ENCODE peak calls at places on chromosomes 11 and 22, in ten cellular contexts. One of them, this sample, is unnamed.

GRCh38 chr11:119489087-119489486 is 66.1 kb upstream of the THY1 start:
- DNase-seq in GM03348: no peak
- DNase-seq in WTC11: peak
- DNase-seq in AG04450: no peak
- DNase-seq in PC-9: no peak
- DNase-seq in activated CD8-positive, alpha-beta memory T cell treated with anti-CD3 and anti-CD28 coated beads, Interleukin-2, amount 50 U/mL, for 48 hours: no peak
- DNase-seq in neuronal stem cell: no peak
- DNase-seq in non-pigmented ciliary epithelial cell: no peak
- DNase-seq in neural progenitor cell: no peak
- DNase-seq in HFFc6: no peak
- DNase-seq in this sample: no peak

GRCh38 chr11:102493524-102493923 is 37.0 kb downstream of the MMP7 start:
- DNase-seq in GM03348: no peak
- DNase-seq in WTC11: no peak
- DNase-seq in AG04450: no peak
- DNase-seq in PC-9: peak
- DNase-seq in activated CD8-positive, alpha-beta memory T cell treated with anti-CD3 and anti-CD28 coated beads, Interleukin-2, amount 50 U/mL, for 48 hours: no peak
- DNase-seq in neuronal stem cell: no peak
- DNase-seq in non-pigmented ciliary epithelial cell: no peak
- DNase-seq in neural progenitor cell: no peak
- DNase-seq in HFFc6: no peak
- DNase-seq in this sample: no peak

GRCh38 chr11:44319552-44320288 is 9.8 kb upstream of the ALX4 start:
- DNase-seq in GM03348: no peak
- DNase-seq in WTC11: no peak
- DNase-seq in AG04450: no peak
- DNase-seq in PC-9: no peak
- DNase-seq in activated CD8-positive, alpha-beta memory T cell treated with anti-CD3 and anti-CD28 coated beads, Interleukin-2, amount 50 U/mL, for 48 hours: no peak
- DNase-seq in neuronal stem cell: no peak
- DNase-seq in non-pigmented ciliary epithelial cell: no peak
- DNase-seq in neural progenitor cell: peak
- DNase-seq in HFFc6: no peak
- DNase-seq in this sample: no peak

GRCh38 chr11:61961570-61962212 is 5.7 kb downstream of the FTH1 start:
- DNase-seq in GM03348: no peak
- DNase-seq in WTC11: no peak
- DNase-seq in AG04450: no peak
- DNase-seq in PC-9: peak
- DNase-seq in activated CD8-positive, alpha-beta memory T cell treated with anti-CD3 and anti-CD28 coated beads, Interleukin-2, amount 50 U/mL, for 48 hours: peak
- DNase-seq in neuronal stem cell: no peak
- DNase-seq in non-pigmented ciliary epithelial cell: no peak
- DNase-seq in neural progenitor cell: no peak
- DNase-seq in HFFc6: peak
- DNase-seq in this sample: peak

GRCh38 chr22:48872271-48873260 is 955.1 kb downstream of the BRD1 start:
- DNase-seq in GM03348: no peak
- DNase-seq in WTC11: no peak
- DNase-seq in AG04450: no peak
- DNase-seq in PC-9: no peak
- DNase-seq in activated CD8-positive, alpha-beta memory T cell treated with anti-CD3 and anti-CD28 coated beads, Interleukin-2, amount 50 U/mL, for 48 hours: no peak
- DNase-seq in neuronal stem cell: no peak
- DNase-seq in non-pigmented ciliary epithelial cell: no peak
- DNase-seq in neural progenitor cell: no peak
- DNase-seq in HFFc6: no peak
- DNase-seq in this sample: no peak

GRCh38 chr11:124752471-124753100 is 531 bp upstream of the VSIG2 start:
- DNase-seq in GM03348: no peak
- DNase-seq in WTC11: no peak
- DNase-seq in AG04450: no peak
- DNase-seq in PC-9: no peak
- DNase-seq in activated CD8-positive, alpha-beta memory T cell treated with anti-CD3 and anti-CD28 coated beads, Interleukin-2, amount 50 U/mL, for 48 hours: no peak
- DNase-seq in neuronal stem cell: no peak
- DNase-seq in non-pigmented ciliary epithelial cell: no peak
- DNase-seq in neural progenitor cell: no peak
- DNase-seq in HFFc6: no peak
- DNase-seq in this sample: no peak

GRCh38 chr11:113773092-113773415 is 438 bp downstream of the ZW10 start:
- DNase-seq in GM03348: peak
- DNase-seq in WTC11: peak
- DNase-seq in AG04450: no peak
- DNase-seq in PC-9: no peak
- DNase-seq in activated CD8-positive, alpha-beta memory T cell treated with anti-CD3 and anti-CD28 coated beads, Interleukin-2, amount 50 U/mL, for 48 hours: no peak
- DNase-seq in neuronal stem cell: no peak
- DNase-seq in non-pigmented ciliary epithelial cell: no peak
- DNase-seq in neural progenitor cell: peak
- DNase-seq in HFFc6: no peak
- DNase-seq in this sample: no peak

GRCh38 chr22:17774928-17775675 is 833 bp upstream of the BID start:
- DNase-seq in GM03348: no peak
- DNase-seq in WTC11: no peak
- DNase-seq in AG04450: no peak
- DNase-seq in PC-9: no peak
- DNase-seq in activated CD8-positive, alpha-beta memory T cell treated with anti-CD3 and anti-CD28 coated beads, Interleukin-2, amount 50 U/mL, for 48 hours: no peak
- DNase-seq in neuronal stem cell: no peak
- DNase-seq in non-pigmented ciliary epithelial cell: no peak
- DNase-seq in neural progenitor cell: peak
- DNase-seq in HFFc6: no peak
- DNase-seq in this sample: no peak

GRCh38 chr22:38631724-38632123 is 24.5 kb downstream of the FAM227A start:
- DNase-seq in GM03348: no peak
- DNase-seq in WTC11: no peak
- DNase-seq in AG04450: no peak
- DNase-seq in PC-9: no peak
- DNase-seq in activated CD8-positive, alpha-beta memory T cell treated with anti-CD3 and anti-CD28 coated beads, Interleukin-2, amount 50 U/mL, for 48 hours: no peak
- DNase-seq in neuronal stem cell: no peak
- DNase-seq in non-pigmented ciliary epithelial cell: no peak
- DNase-seq in neural progenitor cell: no peak
- DNase-seq in HFFc6: no peak
- DNase-seq in this sample: no peak

GRCh38 chr11:100576044-100577021 is 110.8 kb upstream of the ARHGAP42 start:
- DNase-seq in GM03348: peak
- DNase-seq in WTC11: no peak
- DNase-seq in AG04450: no peak
- DNase-seq in PC-9: peak
- DNase-seq in activated CD8-positive, alpha-beta memory T cell treated with anti-CD3 and anti-CD28 coated beads, Interleukin-2, amount 50 U/mL, for 48 hours: no peak
- DNase-seq in neuronal stem cell: peak
- DNase-seq in non-pigmented ciliary epithelial cell: no peak
- DNase-seq in neural progenitor cell: peak
- DNase-seq in HFFc6: peak
- DNase-seq in this sample: no peak

This sample was measured in NCI-H226.